ENCODE peak calls at places on chromosomes 2 and 18, in eight cellular contexts. A is hypothalamus; Y is activated CD8-positive, alpha-beta memory T cell treated with anti-CD3 and anti-CD28 coated beads, Interleukin-2, amount 50 U/mL, for 4 hours; P is ascending aorta; Q is activated gamma-delta T cell treated with anti-CD3 and anti-CD28 coated beads, Interleukin-2, amount 50 U/mL, for 16 hours; N is dermis microvascular lymphatic vessel endothelial cell; H is amygdala; O is activated CD4-positive, CD25-positive, alpha-beta regulatory T cell treated with anti-CD3 and anti-CD28 coated beads, Interleukin-2, amount 50 U/mL, for 72 hours. G is an unnamed sample.

GRCh38 chr18:76496200-76496890 is 1.3 kb upstream of the ZNF516 start:
- DNase-seq in A (no peak), P (no peak), Q (no peak), N (peak), H (no peak), O (no peak), Y (peak), G (no peak)

GRCh38 chr2:46857871-46858696 is 57.5 kb downstream of the MCFD2 start:
- DNase-seq in N (peak), O (no peak), A (no peak), Y (no peak), Q (no peak), H (no peak), P (no peak), G (no peak)

GRCh38 chr2:237591379-237591881 is 896 bp upstream of the RAB17 start:
- DNase-seq in P (no peak), O (no peak), Q (no peak), H (no peak), Y (no peak), A (no peak), N (no peak), G (no peak)

GRCh38 chr2:182504903-182505302 is 78.1 kb upstream of the PDE1A start:
- DNase-seq in A (no peak), Q (no peak), Y (no peak), P (no peak), N (no peak), O (no peak), H (no peak), G (no peak)

GRCh38 chr18:31658670-31659573 is 25.5 kb downstream of the B4GALT6 start:
- DNase-seq in Q (no peak), N (peak), A (no peak), P (no peak), Y (no peak), H (no peak), O (no peak), G (no peak)

GRCh38 chr2:9897331-9897737 is 54.1 kb downstream of the TAF1B start:
- DNase-seq in P (no peak), A (no peak), Y (no peak), O (peak), H (no peak), N (peak), Q (no peak), G (peak)

GRCh38 chr18:10690376-10690775 is 164.5 kb downstream of the NAPG start:
- DNase-seq in P (no peak), A (no peak), Y (no peak), Q (no peak), N (no peak), H (no peak), O (no peak), G (no peak)

GRCh38 chr2:15984367-15985255 is 44.3 kb downstream of the MYCN start:
- DNase-seq in O (no peak), N (no peak), Q (no peak), Y (no peak), H (peak), A (peak), P (no peak), G (peak)

GRCh38 chr2:15764683-15765011 is 173.0 kb downstream of the DDX1 start:
- DNase-seq in Y (no peak), P (no peak), H (no peak), O (no peak), Q (no peak), A (no peak), N (no peak), G (no peak)

GRCh38 chr18:61541673-61542072 is 208.4 kb downstream of the CDH20 start:
- DNase-seq in P (no peak), O (no peak), H (no peak), N (no peak), Y (no peak), A (no peak), Q (no peak), G (no peak)

GRCh38 chr2:70936979-70937811 is 1.5 kb downstream of the ATP6V1B1 start:
- DNase-seq in Y (no peak), Q (no peak), O (no peak), P (no peak), A (no peak), N (no peak), H (no peak), G (no peak)

GRCh38 chr18:51321696-51322095 is 124.2 kb upstream of the MEX3C start:
- DNase-seq in H (no peak), Q (no peak), Y (no peak), N (no peak), O (no peak), A (no peak), P (no peak), G (no peak)

GRCh38 chr2:74081030-74081429 is 66.7 kb downstream of the BOLA3 start:
- DNase-seq in A (no peak), Y (no peak), H (no peak), Q (no peak), N (no peak), P (no peak), O (no peak), G (no peak)

GRCh38 chr2:53362934-53363333 is 404.7 kb upstream of the CHAC2 start:
- DNase-seq in A (no peak), O (no peak), Y (no peak), H (no peak), P (no peak), Q (no peak), N (no peak), G (no peak)

GRCh38 chr2:133434962-133435668 is 133.1 kb downstream of the NCKAP5 start:
- DNase-seq in O (no peak), A (no peak), H (no peak), Y (no peak), Q (no peak), P (no peak), N (peak), G (no peak)

GRCh38 chr18:1408331-1408835 is 503.7 kb downstream of the ADCYAP1 start:
- DNase-seq in Y (no peak), A (no peak), H (no peak), N (no peak), P (no peak), O (no peak), Q (no peak), G (peak)

GRCh38 chr2:185291035-185291647 is 447.5 kb upstream of the FSIP2 start:
- DNase-seq in P (no peak), Q (no peak), N (peak), Y (no peak), O (no peak), H (no peak), A (no peak), G (peak)

GRCh38 chr18:58584219-58585127 is 44.4 kb downstream of the ALPK2 start:
- DNase-seq in Y (no peak), N (no peak), H (no peak), Q (no peak), A (no peak), P (no peak), O (no peak), G (no peak)

GRCh38 chr2:24917086-24917485 is 3.0 kb downstream of the ADCY3 start:
- DNase-seq in O (peak), Q (peak), A (no peak), P (no peak), N (no peak), H (no peak), Y (no peak), G (no peak)

GRCh38 chr18:43772907-43773306 is 495.6 kb upstream of the SYT4 start:
- DNase-seq in N (no peak), P (no peak), H (no peak), Y (no peak), Q (no peak), A (no peak), O (no peak), G (peak)

GRCh38 chr2:165055081-165055879 is 100.0 kb upstream of the SLC38A11 start:
- DNase-seq in O (no peak), Q (no peak), H (no peak), P (no peak), A (no peak), Y (no peak), N (peak), G (no peak)

GRCh38 chr18:8806105-8806797 is 100.9 kb downstream of the MTCL1 start:
- DNase-seq in P (no peak), A (no peak), O (no peak), Y (no peak), N (no peak), Q (no peak), H (no peak), G (no peak)

GRCh38 chr2:191499874-191500565 is 177.9 kb upstream of the NABP1 start:
- DNase-seq in N (no peak), Q (no peak), P (no peak), Y (no peak), A (no peak), H (no peak), O (no peak), G (no peak)

GRCh38 chr2:39663187-39663930 is 2.4 kb upstream of the TMEM178A start:
- DNase-seq in P (no peak), Q (no peak), A (no peak), Y (no peak), H (no peak), O (no peak), N (no peak), G (no peak)

GRCh38 chr2:175793649-175794048 is 208.4 kb downstream of the LNPK start:
- DNase-seq in A (no peak), N (no peak), Y (no peak), O (no peak), P (no peak), Q (no peak), H (no peak), G (no peak)

GRCh38 chr2:59021786-59022185 is 780.7 kb upstream of the FANCL start:
- DNase-seq in P (no peak), A (no peak), Y (no peak), Q (no peak), H (no peak), N (no peak), O (no peak), G (no peak)

GRCh38 chr2:240730506-240731326 is 39.0 kb downstream of the AQP12A start:
- DNase-seq in H (no peak), Q (no peak), N (no peak), O (no peak), Y (no peak), A (no peak), P (no peak), G (no peak)

GRCh38 chr2:213188533-213188867 is 37.1 kb upstream of the IKZF2 start:
- DNase-seq in A (no peak), P (no peak), O (no peak), H (no peak), Q (no peak), N (no peak), Y (no peak), G (no peak)

GRCh38 chr2:38446418-38446817 is 69.3 kb upstream of the ATL2 start:
- DNase-seq in Q (no peak), Y (no peak), P (no peak), A (no peak), O (no peak), H (no peak), N (no peak), G (no peak)

GRCh38 chr2:178330175-178331021 is 120.6 kb downstream of the PRKRA start:
- DNase-seq in Y (no peak), A (no peak), H (no peak), N (no peak), O (no peak), P (no peak), Q (no peak), G (no peak)

GRCh38 chr2:210392469-210392881 is 77.5 kb upstream of the MYL1 start:
- DNase-seq in Q (no peak), P (no peak), H (no peak), O (no peak), A (no peak), Y (no peak), N (no peak), G (no peak)

GRCh38 chr2:173264603-173265366 is 89.9 kb upstream of the CDCA7 start:
- DNase-seq in Y (no peak), A (no peak), P (no peak), O (no peak), N (no peak), H (no peak), Q (no peak), G (no peak)

GRCh38 chr18:78875268-78875997 is 104.2 kb upstream of the SALL3 start:
- DNase-seq in Y (no peak), P (no peak), N (peak), Q (no peak), H (no peak), A (no peak), O (no peak), G (no peak)

GRCh38 chr18:41899535-41899934 is 55.5 kb upstream of the PIK3C3 start:
- DNase-seq in Y (no peak), H (no peak), Q (no peak), O (no peak), N (no peak), P (no peak), A (no peak), G (no peak)